ENCODE peak calls at places on chromosomes 12 and 14, in four cellular contexts. One of them, this sample, is unnamed.

GRCh38 chr14:69048456-69048855 is 69.4 kb upstream of the ACTN1 start:
- DNase-seq in HepG2: no peak
- DNase-seq in K562: no peak
- DNase-seq in HCT116: no peak
- DNase-seq in this sample: no peak

GRCh38 chr12:118922405-118922804 is 58.9 kb upstream of the SRRM4 start:
- DNase-seq in K562: no peak
- DNase-seq in HepG2: no peak
- DNase-seq in HCT116: no peak
- DNase-seq in this sample: no peak

GRCh38 chr12:5432011-5432400 is at the start of gene NTF3:
- DNase-seq in HepG2: no peak
- DNase-seq in K562: no peak
- DNase-seq in HCT116: no peak
- DNase-seq in this sample: peak; percentile 73

GRCh38 chr12:112468041-112468440 is 49.3 kb downstream of the PTPN11 start:
- DNase-seq in HepG2: no peak
- DNase-seq in HCT116: no peak
- DNase-seq in K562: no peak
- DNase-seq in this sample: no peak

GRCh38 chr12:30931222-30931621 is 4.7 kb downstream of the TSPAN11 start:
- DNase-seq in HepG2: no peak
- DNase-seq in HCT116: no peak
- DNase-seq in K562: no peak
- DNase-seq in this sample: no peak

GRCh38 chr14:85003805-85004204 is 526.1 kb upstream of the FLRT2 start:
- DNase-seq in HepG2: no peak
- DNase-seq in K562: no peak
- DNase-seq in HCT116: no peak
- DNase-seq in this sample: no peak

GRCh38 chr14:68630081-68630571 is 162.7 kb downstream of the ZFP36L1 start:
- DNase-seq in HCT116: no peak
- DNase-seq in HepG2: no peak
- DNase-seq in K562: peak; percentile 25
- DNase-seq in this sample: no peak

GRCh38 chr12:115452751-115453281 is 768.8 kb upstream of the TBX3 start:
- DNase-seq in K562: no peak
- DNase-seq in HepG2: no peak
- DNase-seq in HCT116: no peak
- DNase-seq in this sample: peak; percentile 54

GRCh38 chr12:8796831-8797626 is 25.4 kb upstream of the A2ML1 start:
- DNase-seq in K562: no peak
- DNase-seq in HepG2: no peak
- DNase-seq in HCT116: no peak
- DNase-seq in this sample: no peak

GRCh38 chr12:2555487-2556082 is 239.2 kb upstream of the FKBP4 start:
- DNase-seq in HepG2: no peak
- DNase-seq in HCT116: no peak
- DNase-seq in K562: no peak
- DNase-seq in this sample: no peak

GRCh38 chr14:31159682-31160296 is 47.8 kb downstream of the HECTD1 start:
- DNase-seq in K562: no peak
- DNase-seq in HCT116: peak; percentile 42
- DNase-seq in HepG2: no peak
- DNase-seq in this sample: no peak

GRCh38 chr12:132023658-132024057 is 73.9 kb downstream of the EP400 start:
- DNase-seq in HCT116: no peak
- DNase-seq in K562: no peak
- DNase-seq in HepG2: no peak
- DNase-seq in this sample: no peak

GRCh38 chr12:18521461-18521860 is 216.4 kb downstream of the PLCZ1 start:
- DNase-seq in K562: no peak
- DNase-seq in HCT116: no peak
- DNase-seq in HepG2: no peak
- DNase-seq in this sample: no peak

GRCh38 chr14:45135181-45135580 is 549 bp upstream of the FANCM start:
- DNase-seq in HepG2: no peak
- DNase-seq in K562: no peak
- DNase-seq in HCT116: no peak
- DNase-seq in this sample: no peak

GRCh38 chr14:55583942-55584468 is 4.0 kb downstream of the KTN1 start:
- DNase-seq in HCT116: no peak
- DNase-seq in HepG2: peak; percentile 27
- DNase-seq in K562: no peak
- DNase-seq in this sample: peak; percentile 46

GRCh38 chr12:91222746-91223145 is 40.1 kb upstream of the DCN start:
- DNase-seq in HepG2: no peak
- DNase-seq in K562: no peak
- DNase-seq in HCT116: no peak
- DNase-seq in this sample: no peak

GRCh38 chr14:33686218-33686617 is 264.7 kb downstream of the EGLN3 start:
- DNase-seq in HepG2: no peak
- DNase-seq in HCT116: no peak
- DNase-seq in K562: no peak
- DNase-seq in this sample: no peak

GRCh38 chr12:49019435-49020317 is 1.1 kb upstream of the PRKAG1 start:
- DNase-seq in HCT116: no peak
- DNase-seq in HepG2: peak; percentile 39
- DNase-seq in K562: peak; percentile 71
- DNase-seq in this sample: peak; percentile 74

GRCh38 chr12:127998936-127999467 is 268.0 kb upstream of the TMEM132C start:
- DNase-seq in HCT116: no peak
- DNase-seq in K562: no peak
- DNase-seq in HepG2: no peak
- DNase-seq in this sample: no peak

GRCh38 chr12:46608431-46609280 is 217.1 kb downstream of the SLC38A4 start:
- DNase-seq in K562: no peak
- DNase-seq in HepG2: no peak
- DNase-seq in HCT116: no peak
- DNase-seq in this sample: no peak

GRCh38 chr14:27371209-27371608 is 773.4 kb upstream of the NOVA1 start:
- DNase-seq in HCT116: no peak
- DNase-seq in K562: no peak
- DNase-seq in HepG2: no peak
- DNase-seq in this sample: no peak

GRCh38 chr12:93784339-93785086 is 107.3 kb downstream of the CRADD start:
- DNase-seq in K562: no peak
- DNase-seq in HepG2: peak; percentile 25
- DNase-seq in HCT116: peak; percentile 41
- DNase-seq in this sample: peak; percentile 44

GRCh38 chr14:41824441-41824840 is 217.8 kb downstream of the LRFN5 start:
- DNase-seq in K562: no peak
- DNase-seq in HCT116: no peak
- DNase-seq in HepG2: no peak
- DNase-seq in this sample: no peak

GRCh38 chr14:99183311-99183710 is 88.7 kb downstream of the BCL11B start:
- DNase-seq in HCT116: no peak
- DNase-seq in HepG2: no peak
- DNase-seq in K562: no peak
- DNase-seq in this sample: no peak

GRCh38 chr14:99185436-99186068 is 86.4 kb downstream of the BCL11B start:
- DNase-seq in K562: no peak
- DNase-seq in HepG2: no peak
- DNase-seq in HCT116: no peak
- DNase-seq in this sample: no peak

GRCh38 chr14:99181804-99182520 is 90.0 kb downstream of the BCL11B start:
- DNase-seq in HCT116: no peak
- DNase-seq in HepG2: no peak
- DNase-seq in K562: no peak
- DNase-seq in this sample: no peak

GRCh38 chr14:99182548-99183115 is 89.4 kb downstream of the BCL11B start:
- DNase-seq in K562: no peak
- DNase-seq in HCT116: no peak
- DNase-seq in HepG2: no peak
- DNase-seq in this sample: no peak

DNA sequence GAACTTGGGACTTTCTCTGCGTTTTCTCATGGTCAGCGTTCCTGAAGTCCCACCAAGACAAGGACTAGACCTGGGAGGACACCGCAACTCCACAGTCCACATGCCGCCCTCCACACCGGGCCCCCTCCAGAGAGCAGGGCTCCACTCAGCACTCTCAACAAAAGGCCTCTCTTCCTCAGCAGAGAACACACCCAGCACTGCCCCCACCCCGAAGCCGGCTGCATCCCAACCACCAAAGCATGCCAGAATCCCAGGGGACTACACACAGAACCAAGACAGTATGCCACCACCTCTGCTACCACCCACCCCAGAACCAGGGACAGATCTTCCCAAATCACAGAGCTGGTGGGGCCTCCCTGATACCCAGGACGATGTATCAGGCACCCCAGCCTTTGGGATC is 88.3 kb downstream of the BCL11B start:
- DNase-seq in K562: no peak
- DNase-seq in HepG2: no peak
- DNase-seq in HCT116: no peak
- DNase-seq in this sample: no peak
- TF ChIP-seq ELF1 in K562: no peak
- TF ChIP-seq ELF1 in HepG2: no peak
- TF ChIP-seq ELF1 in HCT116: no peak
- TF ChIP-seq ELF1 in this sample: no peak

GRCh38 chr14:104887623-104888488 is 22.8 kb downstream of the CEP170B start:
- DNase-seq in HCT116: no peak
- DNase-seq in K562: no peak
- DNase-seq in HepG2: no peak
- DNase-seq in this sample: no peak

GRCh38 chr14:104885973-104886689 is 21.1 kb downstream of the CEP170B start:
- DNase-seq in HCT116: no peak
- DNase-seq in K562: no peak
- DNase-seq in HepG2: no peak
- DNase-seq in this sample: peak; percentile 41

GRCh38 chr14:104888489-104889373 is 23.7 kb downstream of the CEP170B start:
- DNase-seq in HepG2: no peak
- DNase-seq in HCT116: no peak
- DNase-seq in K562: no peak
- DNase-seq in this sample: no peak

GRCh38 chr14:104885031-104885972 is 20.2 kb downstream of the CEP170B start:
- DNase-seq in HCT116: no peak
- DNase-seq in HepG2: no peak
- DNase-seq in K562: no peak
- DNase-seq in this sample: no peak

DNA sequence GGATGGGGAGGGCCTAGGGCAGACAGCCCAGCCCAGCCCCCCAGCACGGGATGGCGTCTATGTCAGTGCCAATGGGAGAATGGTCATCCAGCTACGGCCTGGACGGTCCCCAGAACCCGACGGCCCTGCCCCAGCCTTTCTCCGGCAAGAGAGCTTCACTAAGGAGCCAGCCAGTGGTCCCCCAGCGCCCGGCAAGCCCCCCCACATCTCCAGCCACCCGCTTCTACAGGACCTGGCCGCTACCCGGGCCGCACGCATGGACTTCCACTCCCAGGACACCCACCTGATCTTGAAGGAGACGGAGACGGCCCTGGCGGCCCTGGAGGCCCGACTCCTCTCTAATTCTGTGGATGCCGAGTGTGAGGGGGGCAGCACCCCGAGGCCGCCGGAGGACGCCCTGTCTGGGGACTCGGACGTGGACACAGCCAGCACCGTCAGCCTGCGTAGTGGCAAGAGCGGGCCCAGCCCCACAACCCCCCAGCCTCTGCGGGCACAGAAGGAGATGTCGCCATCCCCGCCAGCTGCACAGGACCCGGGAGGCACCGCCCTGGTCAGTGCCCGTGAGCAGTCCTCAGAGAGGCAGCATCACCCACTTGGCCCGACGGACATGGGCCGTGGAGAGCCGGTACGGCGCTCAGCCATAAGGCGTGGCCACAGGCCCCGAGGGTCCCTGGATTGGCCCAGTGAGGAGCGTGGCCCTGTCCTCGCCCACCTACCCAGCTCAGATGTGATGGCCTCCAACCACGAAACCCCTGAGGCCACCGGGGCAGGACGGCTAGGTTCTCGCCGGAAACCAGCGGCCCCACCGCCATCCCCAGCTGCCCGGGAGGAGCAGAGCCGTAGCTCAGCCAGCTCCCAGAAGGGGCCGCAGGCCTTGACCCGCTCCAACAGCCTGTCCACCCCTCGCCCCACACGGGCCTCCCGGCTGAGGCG is 21.9 kb downstream of the CEP170B start:
- DNase-seq in HCT116: no peak
- DNase-seq in K562: no peak
- DNase-seq in HepG2: no peak
- DNase-seq in this sample: no peak
- TF ChIP-seq ELF1 in HCT116: no peak
- TF ChIP-seq ELF1 in K562: no peak
- TF ChIP-seq ELF1 in HepG2: no peak
- TF ChIP-seq ELF1 in this sample: no peak

DNA sequence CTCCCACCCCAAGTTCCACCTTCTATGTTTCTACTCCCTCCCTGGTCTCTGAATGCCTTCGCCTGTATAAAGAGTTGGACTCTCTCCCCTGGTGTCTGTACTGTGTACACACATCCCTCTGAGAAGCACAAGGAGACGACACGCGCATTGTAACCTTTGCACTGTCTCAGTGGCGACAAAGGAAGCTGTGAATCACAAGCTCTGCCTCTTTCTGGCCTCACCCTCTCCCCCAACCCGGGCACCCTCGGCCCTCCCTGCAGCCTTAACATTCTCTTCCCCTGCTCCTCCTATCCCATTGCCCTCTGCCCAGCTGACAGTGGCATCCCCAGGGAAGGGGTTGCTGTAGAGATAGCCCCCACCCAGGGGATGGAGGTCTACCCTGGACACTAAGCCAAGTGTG is 2.5 kb upstream of the SMARCD1 start:
- DNase-seq in K562: no peak
- DNase-seq in HCT116: no peak
- DNase-seq in HepG2: peak; percentile 89
- DNase-seq in this sample: no peak
- TF ChIP-seq ELF1 in K562: no peak
- TF ChIP-seq ELF1 in HCT116: no peak
- TF ChIP-seq ELF1 in HepG2: no peak
- TF ChIP-seq ELF1 in this sample: no peak

DNA sequence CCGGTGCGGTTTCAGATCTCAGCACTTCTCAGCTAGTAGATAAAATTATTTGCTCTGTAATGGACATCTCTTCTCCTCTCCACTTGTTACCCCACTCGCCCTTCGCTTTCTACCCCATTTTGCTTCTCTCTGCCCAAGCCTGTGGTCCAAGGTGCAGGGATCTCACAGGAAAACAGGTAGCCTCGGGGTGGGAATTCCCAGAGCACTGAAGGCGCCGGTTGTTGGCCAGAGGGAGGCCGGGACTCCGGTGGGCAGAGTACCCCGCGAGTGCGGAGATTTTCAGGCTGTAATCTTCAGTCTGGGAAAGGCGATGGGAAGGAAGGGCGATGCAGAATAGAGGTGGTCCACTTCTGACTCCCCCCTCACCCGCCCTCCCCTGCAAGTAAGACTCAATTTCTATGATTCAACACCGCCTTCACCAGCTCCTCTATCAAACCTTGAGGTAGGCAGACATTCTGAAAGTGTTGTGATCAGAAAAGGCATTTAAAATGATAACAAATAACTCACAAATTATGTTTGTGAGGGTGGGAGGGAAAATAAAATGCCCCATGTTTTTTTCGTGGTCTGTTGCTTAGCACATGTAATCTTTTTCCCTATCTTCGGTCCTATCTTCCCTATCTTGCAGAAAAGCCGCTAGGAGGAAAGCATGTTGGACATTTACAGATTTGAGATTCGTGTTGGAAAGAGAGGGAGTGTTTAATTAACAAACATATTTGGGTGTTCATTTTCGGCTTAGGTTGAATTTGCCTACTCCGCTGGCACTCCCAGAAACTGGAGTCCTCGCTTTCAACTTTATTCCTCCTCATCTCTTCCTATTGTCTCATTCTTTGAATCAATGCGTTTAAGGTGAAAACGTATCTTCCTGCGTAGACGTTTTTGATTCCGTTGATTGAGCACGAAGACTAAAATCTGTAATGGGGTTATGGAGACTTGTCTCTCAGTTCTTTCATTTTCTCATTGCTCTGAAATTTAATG is 8.5 kb downstream of the FOXG1 start:
- DNase-seq in K562: no peak
- DNase-seq in HCT116: no peak
- DNase-seq in HepG2: no peak
- DNase-seq in this sample: no peak
- TF ChIP-seq ELF1 in K562: no peak
- TF ChIP-seq ELF1 in HCT116: no peak
- TF ChIP-seq ELF1 in HepG2: no peak
- TF ChIP-seq ELF1 in this sample: no peak